ENCODE peak calls at places on chromosomes 16 and 17, in six cellular contexts. One of them, this sample, is unnamed.

GRCh38 chr17:82242698-82242976 is 13.8 kb downstream of the SLC16A3 start:
- DNase-seq in keratinocyte: no peak
- DNase-seq in A549: no peak
- DNase-seq in heart left ventricle: no peak
- DNase-seq in spleen: peak
- DNase-seq in CD8-positive, alpha-beta T cell: no peak
- DNase-seq in this sample: no peak

GRCh38 chr16:85286970-85287814 is 174.9 kb upstream of the CIBAR2 start:
- DNase-seq in keratinocyte: no peak
- DNase-seq in A549: no peak
- DNase-seq in heart left ventricle: peak
- DNase-seq in spleen: no peak
- DNase-seq in CD8-positive, alpha-beta T cell: no peak
- DNase-seq in this sample: no peak

GRCh38 chr17:40309938-40310510 is 1.0 kb downstream of the RARA start:
- DNase-seq in keratinocyte: no peak
- DNase-seq in CD8-positive, alpha-beta T cell: peak
- DNase-seq in A549: no peak
- DNase-seq in spleen: no peak
- DNase-seq in heart left ventricle: no peak
- DNase-seq in this sample: peak

GRCh38 chr17:40827746-40828453 is 5.5 kb upstream of the KRT10 start:
- DNase-seq in heart left ventricle: no peak
- DNase-seq in spleen: no peak
- DNase-seq in keratinocyte: no peak
- DNase-seq in A549: peak
- DNase-seq in CD8-positive, alpha-beta T cell: no peak
- DNase-seq in this sample: no peak

GRCh38 chr16:26186221-26186620 is 494.5 kb downstream of the HS3ST4 start:
- DNase-seq in A549: no peak
- DNase-seq in spleen: no peak
- DNase-seq in keratinocyte: no peak
- DNase-seq in CD8-positive, alpha-beta T cell: no peak
- DNase-seq in heart left ventricle: no peak
- DNase-seq in this sample: no peak

GRCh38 chr17:79838541-79839274 is 532 bp downstream of the CBX4 start:
- DNase-seq in A549: peak
- DNase-seq in heart left ventricle: peak
- DNase-seq in keratinocyte: no peak
- DNase-seq in CD8-positive, alpha-beta T cell: peak
- DNase-seq in spleen: peak
- DNase-seq in this sample: no peak

GRCh38 chr17:9924735-9925191 is 19.7 kb upstream of the RCVRN start:
- DNase-seq in A549: peak
- DNase-seq in spleen: no peak
- DNase-seq in heart left ventricle: no peak
- DNase-seq in CD8-positive, alpha-beta T cell: peak
- DNase-seq in keratinocyte: peak
- DNase-seq in this sample: no peak

GRCh38 chr16:85448557-85449194 is 164.4 kb upstream of the GSE1 start:
- DNase-seq in heart left ventricle: no peak
- DNase-seq in CD8-positive, alpha-beta T cell: peak
- DNase-seq in keratinocyte: no peak
- DNase-seq in A549: no peak
- DNase-seq in spleen: peak
- DNase-seq in this sample: no peak

GRCh38 chr17:17994271-17994670 is 21.6 kb downstream of the DRC3 start:
- DNase-seq in heart left ventricle: peak
- DNase-seq in CD8-positive, alpha-beta T cell: peak
- DNase-seq in keratinocyte: no peak
- DNase-seq in spleen: peak
- DNase-seq in A549: peak
- DNase-seq in this sample: no peak

GRCh38 chr17:21286066-21286770 is 1.7 kb downstream of the MAP2K3 start:
- DNase-seq in heart left ventricle: peak
- DNase-seq in spleen: peak
- DNase-seq in A549: peak
- DNase-seq in CD8-positive, alpha-beta T cell: no peak
- DNase-seq in keratinocyte: no peak
- DNase-seq in this sample: peak

GRCh38 chr17:48006936-48007703 is 30.5 kb downstream of the COPZ2 start:
- DNase-seq in keratinocyte: no peak
- DNase-seq in heart left ventricle: no peak
- DNase-seq in spleen: peak
- DNase-seq in CD8-positive, alpha-beta T cell: no peak
- DNase-seq in A549: no peak
- DNase-seq in this sample: no peak

GRCh38 chr16:50160495-50161164 is 7.5 kb downstream of the TENT4B start:
- DNase-seq in keratinocyte: no peak
- DNase-seq in spleen: no peak
- DNase-seq in CD8-positive, alpha-beta T cell: no peak
- DNase-seq in heart left ventricle: no peak
- DNase-seq in A549: no peak
- DNase-seq in this sample: no peak

GRCh38 chr16:73048292-73049050 is 543 bp upstream of the ZFHX3 start:
- DNase-seq in A549: peak
- DNase-seq in keratinocyte: no peak
- DNase-seq in CD8-positive, alpha-beta T cell: no peak
- DNase-seq in spleen: peak
- DNase-seq in heart left ventricle: peak
- DNase-seq in this sample: no peak

GRCh38 chr16:21598676-21599157 is 660 bp upstream of the METTL9 start:
- DNase-seq in CD8-positive, alpha-beta T cell: no peak
- DNase-seq in A549: no peak
- DNase-seq in keratinocyte: no peak
- DNase-seq in spleen: no peak
- DNase-seq in heart left ventricle: no peak
- DNase-seq in this sample: no peak

GRCh38 chr17:64736804-64737492 is 74.8 kb upstream of the SMURF2 start:
- DNase-seq in spleen: no peak
- DNase-seq in keratinocyte: peak
- DNase-seq in heart left ventricle: no peak
- DNase-seq in A549: peak
- DNase-seq in CD8-positive, alpha-beta T cell: peak
- DNase-seq in this sample: no peak

GRCh38 chr17:46776298-46777005 is 42.0 kb downstream of the WNT3 start:
- DNase-seq in CD8-positive, alpha-beta T cell: no peak
- DNase-seq in spleen: peak
- DNase-seq in heart left ventricle: peak
- DNase-seq in A549: no peak
- DNase-seq in keratinocyte: no peak
- DNase-seq in this sample: no peak

GRCh38 chr17:78343433-78344201 is 16.3 kb downstream of the SOCS3 start:
- DNase-seq in heart left ventricle: no peak
- DNase-seq in CD8-positive, alpha-beta T cell: peak
- DNase-seq in spleen: peak
- DNase-seq in A549: no peak
- DNase-seq in keratinocyte: no peak
- DNase-seq in this sample: no peak

GRCh38 chr16:66250686-66251405 is 115.6 kb upstream of the CDH5 start:
- DNase-seq in spleen: no peak
- DNase-seq in heart left ventricle: peak
- DNase-seq in CD8-positive, alpha-beta T cell: no peak
- DNase-seq in keratinocyte: no peak
- DNase-seq in A549: no peak
- DNase-seq in this sample: peak

DNA sequence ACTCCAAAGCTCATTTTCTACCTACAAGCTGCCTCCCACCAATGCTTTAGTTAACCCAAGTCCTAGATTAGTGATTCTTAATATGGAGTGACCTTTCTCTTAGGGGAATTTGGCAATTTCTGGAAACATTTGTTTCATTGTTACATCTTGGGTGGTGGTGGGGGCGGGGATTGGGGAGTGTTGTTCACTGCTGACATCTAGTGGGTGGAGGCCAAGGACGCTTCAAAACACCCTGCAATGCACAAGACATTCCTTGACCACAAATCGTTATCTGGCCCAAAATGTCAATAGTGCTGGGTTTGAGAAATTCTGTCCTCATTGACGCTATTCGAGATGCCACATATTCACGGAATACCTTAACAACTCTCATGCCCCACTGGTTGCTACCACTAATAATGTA is 282.9 kb downstream of the RBFOX1 start:
- DNase-seq in A549: no peak
- DNase-seq in keratinocyte: no peak
- DNase-seq in spleen: no peak
- DNase-seq in heart left ventricle: no peak
- DNase-seq in CD8-positive, alpha-beta T cell: no peak
- DNase-seq in this sample: no peak
- TF ChIP-seq CTCF in A549: no peak
- TF ChIP-seq CTCF in keratinocyte: peak
- TF ChIP-seq CTCF in spleen: no peak
- TF ChIP-seq CTCF in heart left ventricle: no peak
- TF ChIP-seq CTCF in CD8-positive, alpha-beta T cell: no peak
- TF ChIP-seq CTCF in this sample: no peak

GRCh38 chr16:87846705-87847466 is 22.4 kb downstream of the SLC7A5 start:
- DNase-seq in keratinocyte: no peak
- DNase-seq in A549: no peak
- DNase-seq in CD8-positive, alpha-beta T cell: no peak
- DNase-seq in heart left ventricle: no peak
- DNase-seq in spleen: no peak
- DNase-seq in this sample: no peak

GRCh38 chr16:87845213-87845612 is 24.1 kb downstream of the SLC7A5 start:
- DNase-seq in heart left ventricle: no peak
- DNase-seq in CD8-positive, alpha-beta T cell: no peak
- DNase-seq in A549: peak
- DNase-seq in keratinocyte: no peak
- DNase-seq in spleen: no peak
- DNase-seq in this sample: no peak

GRCh38 chr16:87847467-87847784 is 21.9 kb downstream of the SLC7A5 start:
- DNase-seq in spleen: no peak
- DNase-seq in A549: no peak
- DNase-seq in keratinocyte: no peak
- DNase-seq in heart left ventricle: no peak
- DNase-seq in CD8-positive, alpha-beta T cell: no peak
- DNase-seq in this sample: no peak

GRCh38 chr16:87844809-87845208 is 24.5 kb downstream of the SLC7A5 start:
- DNase-seq in keratinocyte: no peak
- DNase-seq in spleen: no peak
- DNase-seq in CD8-positive, alpha-beta T cell: no peak
- DNase-seq in A549: no peak
- DNase-seq in heart left ventricle: no peak
- DNase-seq in this sample: no peak

DNA sequence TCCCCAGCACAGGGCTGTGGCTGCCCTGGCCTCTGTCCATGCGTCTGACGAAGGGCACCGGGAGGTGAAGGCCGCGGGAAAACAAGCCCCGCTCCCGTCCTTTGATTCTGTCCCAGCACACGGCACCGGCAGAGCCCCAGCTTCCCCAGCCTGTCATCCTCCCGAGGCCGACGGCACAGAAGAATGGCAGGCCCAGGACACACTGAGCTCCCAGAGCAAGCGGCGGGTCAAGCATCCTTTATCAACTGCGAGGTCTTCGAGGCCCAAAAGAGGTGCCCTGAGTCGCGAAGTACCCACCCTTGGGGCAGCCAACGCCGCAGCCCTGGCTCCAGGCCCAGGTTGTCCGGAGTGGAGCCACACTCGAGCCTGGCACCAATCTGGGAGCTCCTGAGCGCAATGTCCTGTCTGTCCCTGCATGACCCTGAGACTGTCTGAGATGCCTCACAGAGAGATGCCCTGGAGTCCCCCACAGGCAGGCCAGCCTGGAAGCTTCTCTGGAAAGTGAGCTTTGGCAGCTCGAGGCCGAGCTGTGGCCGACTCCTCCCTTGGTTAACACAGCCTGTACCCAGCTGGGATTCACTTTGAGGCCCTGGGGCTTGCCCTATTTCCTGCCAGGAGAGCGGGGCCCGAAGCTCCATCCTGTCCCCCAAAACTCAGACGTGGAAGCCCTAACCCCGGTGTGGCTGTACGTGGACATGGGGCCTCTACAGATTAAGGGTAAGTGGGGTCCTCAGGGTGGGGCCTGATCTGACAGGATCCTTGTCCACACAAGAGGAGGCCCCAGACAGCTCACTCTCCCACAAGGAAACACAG is 23.3 kb downstream of the SLC7A5 start:
- DNase-seq in A549: no peak
- DNase-seq in CD8-positive, alpha-beta T cell: no peak
- DNase-seq in spleen: no peak
- DNase-seq in heart left ventricle: peak
- DNase-seq in keratinocyte: no peak
- DNase-seq in this sample: no peak
- H3K27ac ChIP-seq in A549: peak
- H3K27ac ChIP-seq in CD8-positive, alpha-beta T cell: no peak
- H3K27ac ChIP-seq in spleen: no peak
- H3K27ac ChIP-seq in heart left ventricle: no peak
- H3K27ac ChIP-seq in keratinocyte: no peak
- H3K27ac ChIP-seq in this sample: no peak

GRCh38 chr17:75722542-75723095 is 1.4 kb downstream of the ITGB4 start:
- DNase-seq in spleen: no peak
- DNase-seq in keratinocyte: no peak
- DNase-seq in A549: no peak
- DNase-seq in heart left ventricle: no peak
- DNase-seq in CD8-positive, alpha-beta T cell: no peak
- DNase-seq in this sample: no peak

GRCh38 chr17:75722076-75722475 is 817 bp downstream of the ITGB4 start:
- DNase-seq in heart left ventricle: no peak
- DNase-seq in CD8-positive, alpha-beta T cell: no peak
- DNase-seq in keratinocyte: no peak
- DNase-seq in A549: no peak
- DNase-seq in spleen: peak
- DNase-seq in this sample: no peak

GRCh38 chr17:75721463-75722011 is 278 bp downstream of the ITGB4 start:
- DNase-seq in keratinocyte: no peak
- DNase-seq in spleen: no peak
- DNase-seq in CD8-positive, alpha-beta T cell: no peak
- DNase-seq in A549: no peak
- DNase-seq in heart left ventricle: no peak
- DNase-seq in this sample: no peak

GRCh38 chr17:75719732-75720131 is 1.5 kb upstream of the ITGB4 start:
- DNase-seq in spleen: no peak
- DNase-seq in A549: no peak
- DNase-seq in heart left ventricle: no peak
- DNase-seq in CD8-positive, alpha-beta T cell: no peak
- DNase-seq in keratinocyte: no peak
- DNase-seq in this sample: no peak

GRCh38 chr17:75720656-75721462 is at the start of gene ITGB4:
- DNase-seq in A549: peak
- DNase-seq in CD8-positive, alpha-beta T cell: peak
- DNase-seq in heart left ventricle: no peak
- DNase-seq in keratinocyte: no peak
- DNase-seq in spleen: peak
- DNase-seq in this sample: no peak
- TF ChIP-seq CTCF in A549: peak
- TF ChIP-seq CTCF in CD8-positive, alpha-beta T cell: no peak
- TF ChIP-seq CTCF in heart left ventricle: no peak
- TF ChIP-seq CTCF in keratinocyte: peak
- TF ChIP-seq CTCF in spleen: no peak
- TF ChIP-seq CTCF in this sample: no peak

GRCh38 chr17:55925440-55925839 is 174.6 kb downstream of the PCTP start:
- DNase-seq in keratinocyte: no peak
- DNase-seq in spleen: no peak
- DNase-seq in heart left ventricle: no peak
- DNase-seq in A549: no peak
- DNase-seq in CD8-positive, alpha-beta T cell: no peak
- DNase-seq in this sample: no peak
- H3K27ac ChIP-seq in keratinocyte: no peak
- H3K27ac ChIP-seq in spleen: no peak
- H3K27ac ChIP-seq in heart left ventricle: no peak
- H3K27ac ChIP-seq in A549: no peak
- H3K27ac ChIP-seq in CD8-positive, alpha-beta T cell: no peak
- H3K27ac ChIP-seq in this sample: no peak

This sample was measured in coronary artery.